ENCODE peak calls at places on chromosomes 7 and 10, in four cellular contexts. S, A, O and V are unnamed samples.

GRCh38 chr10:80596391-80597257 is 58.9 kb downstream of the SH2D4B start:
- DNase-seq in S (peak), O (peak), A (peak), V (no peak)

GRCh38 chr7:125467996-125468854 is 538.6 kb upstream of the POT1 start:
- DNase-seq in S (no peak), A (no peak), O (no peak), V (peak)

GRCh38 chr7:149126662-149127321 is 668 bp upstream of the ZNF425 start:
- DNase-seq in A (peak), S (peak), O (peak), V (peak)

GRCh38 chr10:46517541-46517940 is 38.9 kb downstream of the GPRIN2 start:
- DNase-seq in O (no peak), S (no peak), A (no peak), V (no peak)

GRCh38 chr10:48240196-48240595 is 34.3 kb downstream of the FRMPD2 start:
- DNase-seq in S (no peak), A (no peak), O (no peak), V (no peak)

GRCh38 chr10:50561266-50561665 is 62.5 kb downstream of the SGMS1 start:
- DNase-seq in A (no peak), O (no peak), S (no peak), V (no peak)

GRCh38 chr7:135447783-135448182 is 62.1 kb downstream of the CNOT4 start:
- DNase-seq in S (no peak), A (no peak), O (no peak), V (no peak)

GRCh38 chr10:45599021-45599603 is 73.5 kb downstream of the ZFAND4 start:
- DNase-seq in S (no peak), O (no peak), A (peak), V (no peak)

GRCh38 chr10:33139191-33139646 is 181.2 kb upstream of the ITGB1 start:
- DNase-seq in A (no peak), O (no peak), S (no peak), V (no peak)

GRCh38 chr7:4725014-4725951 is 43.2 kb downstream of the FOXK1 start:
- DNase-seq in A (no peak), S (no peak), O (no peak), V (peak)

GRCh38 chr10:33325929-33326328 is 8.5 kb downstream of the NRP1 start:
- DNase-seq in A (no peak), O (no peak), S (no peak), V (no peak)

GRCh38 chr10:19828278-19829049 is 12.2 kb downstream of the PLXDC2 start:
- DNase-seq in S (no peak), A (no peak), O (no peak), V (no peak)

GRCh38 chr7:940599-941408 is 13.7 kb downstream of the ADAP1 start:
- DNase-seq in S (no peak), A (no peak), O (no peak), V (no peak)

GRCh38 chr10:132551093-132551807 is 13.7 kb downstream of the INPP5A start:
- DNase-seq in O (no peak), S (no peak), A (no peak), V (no peak)

GRCh38 chr10:66804911-66805310 is 120.9 kb upstream of the LRRTM3 start:
- DNase-seq in O (no peak), A (peak), S (no peak), V (no peak)

GRCh38 chr10:86168256-86168655 is 198.3 kb downstream of the GRID1 start:
- DNase-seq in S (no peak), A (peak), O (no peak), V (no peak)

GRCh38 chr10:71234970-71235681 is 22.8 kb downstream of the UNC5B start:
- DNase-seq in O (peak), S (peak), A (peak), V (peak)

GRCh38 chr10:29922904-29923303 is 136.5 kb downstream of the JCAD start:
- DNase-seq in O (no peak), A (no peak), S (no peak), V (no peak)

GRCh38 chr10:29619273-29619672 is 15.5 kb downstream of the SVIL start:
- DNase-seq in A (peak), S (no peak), O (no peak), V (no peak)